ENCODE peak calls at places on chromosomes 13 and 19, in nine cellular contexts. M is fibroblast of villous mesenchyme, L is Peyer's patch, B is foreskin fibroblast, Y is suprapubic skin, S is fibroblast of the aortic adventitia, H is thoracic aorta, X is GM12865, D is adrenal gland. P is an unnamed sample.

GRCh38 chr19:45076029-45076850 is at the start of gene ZNF296:
- DNase-seq in S (peak), M (peak), B (peak), L (peak), H (no peak), X (peak), D (peak), Y (peak), P (peak)

GRCh38 chr13:45333973-45334922 is 6.7 kb downstream of the TPT1 start:
- DNase-seq in Y (no peak), B (peak), H (no peak), M (peak), L (peak), D (no peak), X (no peak), S (peak), P (peak)

GRCh38 chr19:57241181-57241580 is 749 bp downstream of the ZNF805 start:
- DNase-seq in M (peak), D (no peak), Y (no peak), X (peak), S (peak), B (peak), H (no peak), L (no peak), P (peak)

GRCh38 chr19:2774083-2774679 is 8.9 kb downstream of the SGTA start:
- DNase-seq in H (no peak), D (no peak), B (no peak), X (no peak), Y (no peak), L (no peak), M (no peak), S (no peak), P (no peak)

GRCh38 chr13:67193979-67194378 is 36.2 kb downstream of the PCDH9 start:
- DNase-seq in S (no peak), X (no peak), L (no peak), M (no peak), B (no peak), D (no peak), H (no peak), Y (no peak), P (no peak)

GRCh38 chr13:113825851-113826250 is 38.0 kb downstream of the GAS6 start:
- DNase-seq in S (no peak), B (no peak), L (no peak), Y (no peak), X (no peak), H (no peak), M (no peak), D (no peak), P (no peak)

GRCh38 chr19:31167695-31168094 is 181.5 kb downstream of the TSHZ3 start:
- DNase-seq in Y (no peak), L (no peak), B (no peak), D (no peak), H (no peak), M (no peak), X (no peak), S (no peak), P (no peak)

GRCh38 chr13:80340643-80341097 is 256 bp downstream of the SPRY2 start:
- DNase-seq in L (no peak), B (no peak), S (peak), D (peak), X (peak), M (peak), H (no peak), Y (no peak), P (no peak)

GRCh38 chr19:16074488-16075365 is 1.6 kb upstream of the TPM4 start:
- DNase-seq in L (no peak), D (no peak), H (no peak), B (no peak), S (no peak), Y (no peak), X (no peak), M (no peak), P (no peak)

GRCh38 chr13:98556968-98557591 is 19.8 kb downstream of the STK24 start:
- DNase-seq in X (no peak), H (no peak), M (peak), S (no peak), D (no peak), L (no peak), B (no peak), Y (no peak), P (no peak)

GRCh38 chr13:113532156-113532806 is 41.8 kb upstream of the DCUN1D2 start:
- DNase-seq in B (no peak), S (peak), D (no peak), Y (no peak), M (no peak), L (no peak), X (no peak), H (no peak), P (peak)

GRCh38 chr13:105035092-105035491 is 1500.4 kb downstream of the EFNB2 start:
- DNase-seq in S (no peak), Y (no peak), L (no peak), H (no peak), M (no peak), X (no peak), D (no peak), B (peak), P (no peak)

GRCh38 chr13:44921931-44922758 is 67.1 kb downstream of the NUFIP1 start:
- DNase-seq in Y (no peak), L (no peak), D (peak), X (no peak), H (peak), M (peak), S (peak), B (peak), P (peak)

GRCh38 chr19:9076886-9077285 is 10.0 kb upstream of the OR1M1 start:
- DNase-seq in M (no peak), Y (no peak), D (no peak), S (no peak), B (no peak), H (no peak), L (no peak), X (no peak), P (peak)

GRCh38 chr13:93559718-93560117 is 333.1 kb downstream of the GPC6 start:
- DNase-seq in L (no peak), H (no peak), X (no peak), M (peak), B (peak), Y (no peak), S (peak), D (no peak), P (peak)

GRCh38 chr13:103299079-103299478 is 232.9 kb upstream of the SLC10A2 start:
- DNase-seq in S (no peak), B (no peak), L (no peak), Y (no peak), D (no peak), H (no peak), X (no peak), M (no peak), P (no peak)

GRCh38 chr13:21894091-21894490 is 223.2 kb downstream of the FGF9 start:
- DNase-seq in Y (no peak), X (no peak), B (no peak), H (no peak), D (no peak), L (no peak), M (no peak), S (no peak), P (no peak)

GRCh38 chr19:43435775-43436174 is 21.1 kb downstream of the TEX101 start:
- DNase-seq in L (no peak), D (no peak), B (no peak), S (no peak), M (no peak), H (no peak), X (no peak), Y (no peak), P (no peak)

GRCh38 chr13:51619614-51620013 is 35.4 kb downstream of the WDFY2 start:
- DNase-seq in Y (no peak), D (no peak), H (no peak), B (peak), L (no peak), M (peak), X (peak), S (peak), P (peak)

GRCh38 chr13:36124236-36124822 is 6.9 kb downstream of the DCLK1 start:
- DNase-seq in S (peak), L (no peak), M (no peak), X (no peak), H (no peak), B (peak), D (peak), Y (no peak), P (peak)

GRCh38 chr19:13899912-13900584 is 5.9 kb downstream of the BRME1 start:
- DNase-seq in M (no peak), B (peak), D (no peak), H (no peak), L (no peak), X (no peak), Y (no peak), S (no peak), P (no peak)

GRCh38 chr13:46614582-46614981 is 61.6 kb downstream of the LRCH1 start:
- DNase-seq in X (no peak), Y (no peak), L (no peak), B (peak), H (no peak), S (peak), D (no peak), M (peak), P (peak)

GRCh38 chr13:65555973-65556372 is 1674.2 kb downstream of the PCDH9 start:
- DNase-seq in L (no peak), H (no peak), Y (no peak), S (no peak), X (no peak), M (no peak), B (no peak), D (no peak), P (no peak)

GRCh38 chr13:59442946-59443345 is 720.8 kb downstream of the DIAPH3 start:
- DNase-seq in B (no peak), H (no peak), X (no peak), S (peak), D (no peak), L (no peak), Y (no peak), M (no peak), P (peak)

GRCh38 chr19:6276447-6276846 is 3.3 kb downstream of the MLLT1 start:
- DNase-seq in S (peak), D (peak), B (peak), Y (peak), L (peak), M (peak), H (peak), X (no peak), P (peak)

DNA sequence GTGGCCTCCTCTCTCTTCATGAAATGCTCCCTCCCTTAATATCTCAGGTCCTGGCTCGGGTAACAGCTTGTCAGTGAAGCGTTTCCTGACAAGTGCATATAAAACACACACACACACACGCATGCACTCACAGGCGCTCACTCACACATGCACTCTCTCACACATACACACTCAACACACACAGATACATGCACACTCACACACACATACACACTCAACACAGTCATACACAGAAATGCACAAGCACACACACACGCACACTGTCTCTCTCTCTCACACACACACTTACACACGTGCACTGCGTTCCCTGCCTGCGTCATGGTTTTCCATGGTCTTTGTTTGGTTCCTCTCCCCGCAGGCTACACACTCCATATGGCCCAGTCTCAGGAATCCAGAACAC is 344.1 kb downstream of the UQCRFS1 start:
- DNase-seq in Y (no peak), D (no peak), S (no peak), X (no peak), L (no peak), H (no peak), B (no peak), M (no peak), P (no peak)
- TF ChIP-seq CTCF in Y (no peak), D (no peak), S (no peak), X (no peak), L (no peak), H (no peak), B (no peak), M (no peak), P (no peak)

DNA sequence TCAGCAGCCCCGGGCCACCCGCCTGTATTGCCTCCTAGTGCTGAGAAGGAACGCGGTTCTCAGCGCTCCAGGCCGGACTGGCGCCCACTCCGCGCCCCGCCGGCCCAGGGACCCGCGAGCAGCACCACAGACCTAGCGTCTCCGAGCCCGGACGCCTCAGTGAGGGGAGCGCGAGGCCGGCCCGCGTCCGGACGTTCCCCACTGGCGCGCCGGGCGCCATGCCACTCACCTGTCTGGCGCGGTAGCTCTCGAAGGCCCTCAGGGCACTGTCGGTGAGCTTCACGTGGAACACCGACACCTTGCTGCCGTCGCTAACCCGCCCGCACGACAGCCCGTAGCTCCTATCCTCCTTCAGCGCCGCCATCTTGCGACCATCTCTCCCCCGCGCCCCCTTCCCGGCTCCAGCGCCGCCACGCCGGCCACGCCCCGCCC is at the start of gene ELL:
- DNase-seq in L (no peak), B (no peak), Y (no peak), M (no peak), H (no peak), D (no peak), X (no peak), S (no peak), P (no peak)
- H3K4me3 ChIP-seq in L (peak), B (peak), Y (peak), M (peak), H (peak), D (peak), X (peak), S (peak), P (peak)

GRCh38 chr19:55173717-55174409 is 6.2 kb downstream of the SYT5 start:
- DNase-seq in H (no peak), D (peak), M (peak), L (no peak), X (no peak), S (peak), B (peak), Y (no peak), P (peak)
- TF ChIP-seq CTCF in H (no peak), D (no peak), M (no peak), L (no peak), X (no peak), S (peak), B (no peak), Y (no peak), P (no peak)

GRCh38 chr19:46813570-46814358 is 25.4 kb upstream of the SLC1A5 start:
- DNase-seq in L (no peak), Y (no peak), B (peak), S (peak), H (no peak), M (peak), D (peak), X (no peak), P (peak)
- H3K4me3 ChIP-seq in L (no peak), Y (no peak), B (no peak), S (no peak), H (no peak), M (no peak), D (no peak), X (no peak), P (no peak)

DNA sequence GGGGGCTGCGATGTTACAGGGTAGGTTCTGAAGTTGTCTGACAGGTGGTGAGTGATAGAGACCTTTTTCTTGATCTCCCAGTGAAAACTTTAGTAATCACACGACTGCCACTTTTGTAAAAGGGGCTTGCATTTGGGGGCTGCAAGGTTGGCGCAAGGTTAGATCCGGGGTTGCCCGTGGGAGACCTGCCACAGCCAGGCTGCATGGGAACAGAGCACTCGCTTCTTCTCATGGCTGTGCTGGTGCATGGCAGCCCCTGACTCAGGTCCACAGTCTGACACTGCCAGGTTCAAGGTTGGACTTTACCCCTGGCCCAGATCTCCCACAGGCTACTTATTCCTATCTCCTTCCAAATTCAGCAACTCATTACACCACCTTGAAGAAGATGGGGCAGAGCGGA is 1190.4 kb downstream of the UQCRFS1 start:
- DNase-seq in X (no peak), H (no peak), L (no peak), S (no peak), D (no peak), M (no peak), B (no peak), Y (no peak), P (no peak)
- TF ChIP-seq CTCF in X (no peak), H (no peak), L (no peak), S (no peak), D (no peak), M (no peak), B (no peak), Y (no peak), P (no peak)

DNA sequence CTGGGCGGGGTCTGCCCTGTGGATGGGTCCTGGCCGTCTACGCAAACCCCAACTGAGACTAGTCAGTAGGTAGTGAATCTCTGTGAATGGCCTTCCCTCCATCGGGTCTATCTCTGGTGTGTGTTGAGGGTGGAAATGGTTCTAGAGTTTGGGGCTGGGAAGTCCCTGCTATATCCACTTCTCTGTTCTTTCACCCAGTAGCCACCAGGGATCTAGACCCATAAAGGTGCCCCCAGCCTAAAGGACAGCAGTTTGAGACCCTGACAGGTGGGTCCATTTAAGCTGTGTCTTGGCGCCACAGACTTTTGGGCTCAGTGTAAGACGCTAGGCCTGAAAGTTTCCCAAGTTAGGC is 57.7 kb downstream of the ZNF568 start:
- DNase-seq in M (no peak), D (no peak), L (no peak), H (no peak), Y (no peak), B (no peak), X (no peak), S (no peak), P (no peak)
- H3K4me3 ChIP-seq in M (peak), D (no peak), L (peak), H (peak), Y (peak), B (peak), X (no peak), S (peak), P (peak)

DNA sequence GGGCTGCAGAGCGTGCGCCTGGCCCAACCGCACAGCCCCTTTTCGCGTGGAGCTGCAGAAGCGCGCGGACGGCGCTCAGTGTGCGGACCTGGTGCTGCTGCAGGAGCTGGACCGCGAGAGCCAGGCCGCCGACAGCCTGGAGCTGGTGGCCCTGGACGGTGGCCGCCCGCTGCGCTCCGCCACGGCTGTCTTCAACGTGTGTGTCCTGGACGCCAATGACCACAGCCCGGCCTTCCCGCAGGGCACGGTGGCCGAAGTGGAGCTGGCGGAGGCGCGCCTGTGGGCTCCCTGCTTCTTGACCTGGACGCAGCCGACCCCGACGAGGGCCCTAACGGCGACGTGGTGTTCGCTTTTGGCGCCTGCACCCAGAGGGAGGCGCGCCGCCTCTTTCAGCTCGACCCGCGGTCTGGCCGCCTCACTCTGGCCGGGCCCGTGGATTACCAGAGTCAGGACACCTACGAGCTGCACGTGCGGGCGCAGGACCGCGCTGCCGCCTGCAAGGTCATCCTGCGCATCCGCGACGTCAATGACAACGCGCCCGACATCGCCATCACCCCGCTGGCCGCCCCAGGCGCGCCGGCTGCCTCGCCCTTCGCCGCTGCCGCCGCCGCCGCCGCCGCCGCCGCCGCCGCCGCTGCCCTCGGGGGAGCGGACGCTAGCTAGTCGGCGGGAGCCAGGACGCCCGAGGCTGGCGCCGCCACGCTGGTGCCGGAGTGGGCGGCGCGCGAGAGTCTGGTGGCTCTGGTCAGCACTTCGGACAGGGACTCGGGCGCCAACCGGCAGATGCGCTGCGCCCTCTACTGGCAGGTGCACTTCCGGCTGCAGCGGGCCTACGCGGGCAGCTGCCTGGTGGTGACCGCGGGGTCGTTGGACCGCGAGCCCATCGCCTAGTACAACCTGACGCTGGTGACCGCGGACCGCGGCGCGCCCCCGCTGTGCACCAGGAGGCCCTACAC is 172.2 kb downstream of the OLFM4 start:
- DNase-seq in X (no peak), H (no peak), M (peak), D (peak), L (no peak), B (peak), Y (no peak), S (no peak), P (no peak)
- TF ChIP-seq CTCF in X (peak), H (peak), M (peak), D (no peak), L (peak), B (peak), Y (no peak), S (no peak), P (peak)

GRCh38 chr13:32734511-32734910 is 148.3 kb downstream of the PDS5B start:
- DNase-seq in S (peak), D (no peak), L (no peak), Y (no peak), H (no peak), M (no peak), B (peak), X (no peak), P (peak)

GRCh38 chr13:32735859-32736258 is 149.6 kb downstream of the PDS5B start:
- DNase-seq in B (no peak), Y (no peak), D (no peak), S (no peak), L (no peak), H (no peak), M (no peak), X (no peak), P (no peak)

GRCh38 chr13:32736648-32737047 is 150.4 kb downstream of the PDS5B start:
- DNase-seq in B (no peak), X (no peak), Y (no peak), D (no peak), H (no peak), S (peak), L (no peak), M (no peak), P (no peak)

GRCh38 chr13:32737679-32738078 is 151.4 kb downstream of the PDS5B start:
- DNase-seq in S (peak), Y (no peak), M (peak), D (no peak), B (no peak), L (no peak), X (no peak), H (no peak), P (peak)

GRCh38 chr13:32737111-32737571 is 150.9 kb downstream of the PDS5B start:
- DNase-seq in L (no peak), B (no peak), D (no peak), S (peak), H (no peak), M (peak), X (peak), Y (no peak), P (peak)
- H3K4me3 ChIP-seq in L (peak), B (peak), D (peak), S (peak), H (peak), M (peak), X (peak), Y (peak), P (peak)

GRCh38 chr19:7898967-7899366 is 4.7 kb upstream of the MAP2K7 start:
- DNase-seq in S (no peak), X (no peak), H (no peak), B (no peak), L (no peak), M (no peak), Y (no peak), D (no peak), P (no peak)
- TF ChIP-seq CTCF in S (no peak), X (no peak), H (no peak), B (no peak), L (no peak), M (no peak), Y (no peak), D (no peak), P (no peak)